ENCODE peak calls at places on chromosomes 6 and 20, in five cellular contexts. E is ascending aorta, C is neuronal stem cell, B is upper lobe of right lung, R is mucosa of gallbladder. K is an unnamed sample.

GRCh38 chr20:11204926-11205768 is 531.3 kb upstream of the JAG1 start:
- DNase-seq in B (no peak), R (peak; percentile 69), C (peak; percentile 56), E (peak; percentile 68), K (no peak)

GRCh38 chr6:117555882-117556498 is 46.3 kb downstream of the GOPC start:
- DNase-seq in R (peak; percentile 66), E (no peak), C (no peak), B (no peak), K (no peak)

GRCh38 chr6:40640591-40641293 is 53.6 kb upstream of the LRFN2 start:
- DNase-seq in B (no peak), C (no peak), E (no peak), R (peak; percentile 12), K (no peak)

GRCh38 chr6:39215640-39216158 is 13.6 kb downstream of the KCNK5 start:
- DNase-seq in E (no peak), B (no peak), C (no peak), R (no peak), K (no peak)

GRCh38 chr20:47748851-47749250 is 36.4 kb downstream of the SULF2 start:
- DNase-seq in E (no peak), B (no peak), R (no peak), C (no peak), K (no peak)

GRCh38 chr20:20887593-20888272 is 175.3 kb upstream of the RALGAPA2 start:
- DNase-seq in C (peak; percentile 83), E (no peak), B (no peak), R (no peak), K (no peak)

GRCh38 chr20:35830264-35830663 is 58.4 kb downstream of the PHF20 start:
- DNase-seq in C (no peak), E (no peak), R (no peak), B (no peak), K (no peak)

GRCh38 chr6:15936503-15936902 is 192.4 kb upstream of the MYLIP start:
- DNase-seq in B (no peak), E (no peak), C (no peak), R (no peak), K (no peak)

GRCh38 chr20:41837669-41838224 is 219.6 kb upstream of the CHD6 start:
- DNase-seq in B (no peak), E (no peak), R (no peak), C (no peak), K (no peak)

GRCh38 chr20:47373206-47373722 is 16.8 kb upstream of the ZMYND8 start:
- DNase-seq in R (no peak), C (no peak), B (no peak), E (no peak), K (no peak)

GRCh38 chr6:113856011-113856551 is 1.1 kb upstream of the MARCKS start:
- DNase-seq in B (no peak), R (peak; percentile 16), E (no peak), C (peak; percentile 39), K (peak; percentile 74)

GRCh38 chr6:139982652-139983051 is 608.2 kb upstream of the CITED2 start:
- DNase-seq in E (no peak), R (no peak), C (no peak), B (no peak), K (no peak)

GRCh38 chr6:7535498-7535897 is 6.0 kb upstream of the DSP start:
- DNase-seq in E (no peak), B (no peak), R (no peak), C (no peak), K (no peak)

GRCh38 chr6:33080127-33081089 is 4.6 kb downstream of the HLA-DPB1 start:
- DNase-seq in B (peak; percentile 78), C (peak; percentile 65), E (peak; percentile 82), R (peak; percentile 38), K (peak; percentile 83)

GRCh38 chr6:154404791-154405400 is 48.3 kb upstream of the IPCEF1 start:
- DNase-seq in R (no peak), B (no peak), E (no peak), C (no peak), K (no peak)

K was measured in spleen.